ENCODE peak calls at places on chromosomes 2 and 18, in six cellular contexts. One of them, this sample, is unnamed.

GRCh38 chr2:217988014-217988839 is 14.6 kb downstream of the TNS1 start:
- DNase-seq in sigmoid colon: peak; percentile 93
- DNase-seq in tibial nerve: peak; percentile 89
- DNase-seq in transverse colon: peak; percentile 86
- DNase-seq in K562: peak; percentile 62
- DNase-seq in GM12878: no peak
- DNase-seq in this sample: peak; percentile 93

GRCh38 chr2:85852979-85853498 is 35.8 kb downstream of the ST3GAL5 start:
- DNase-seq in GM12878: peak; percentile 88
- DNase-seq in sigmoid colon: no peak
- DNase-seq in K562: no peak
- DNase-seq in transverse colon: peak; percentile 55
- DNase-seq in tibial nerve: no peak
- DNase-seq in this sample: no peak

GRCh38 chr2:109336296-109336695 is 207.3 kb downstream of the SH3RF3 start:
- DNase-seq in tibial nerve: no peak
- DNase-seq in sigmoid colon: no peak
- DNase-seq in GM12878: no peak
- DNase-seq in K562: no peak
- DNase-seq in transverse colon: no peak
- DNase-seq in this sample: no peak

GRCh38 chr18:41967680-41968079 is 12.6 kb downstream of the PIK3C3 start:
- DNase-seq in GM12878: no peak
- DNase-seq in sigmoid colon: no peak
- DNase-seq in K562: no peak
- DNase-seq in transverse colon: no peak
- DNase-seq in tibial nerve: no peak
- DNase-seq in this sample: no peak

GRCh38 chr2:97735161-97735561 is 21.8 kb downstream of the ZAP70 start:
- DNase-seq in sigmoid colon: no peak
- DNase-seq in GM12878: no peak
- DNase-seq in transverse colon: no peak
- DNase-seq in tibial nerve: no peak
- DNase-seq in K562: no peak
- DNase-seq in this sample: peak; percentile 77

GRCh38 chr2:48120759-48121242 is 214.5 kb upstream of the FBXO11 start:
- DNase-seq in K562: peak; percentile 67
- DNase-seq in sigmoid colon: no peak
- DNase-seq in GM12878: no peak
- DNase-seq in transverse colon: no peak
- DNase-seq in tibial nerve: no peak
- DNase-seq in this sample: no peak

GRCh38 chr2:171923206-171923605 is 945 bp downstream of the HAT1 start:
- DNase-seq in K562: peak; percentile 73
- DNase-seq in tibial nerve: no peak
- DNase-seq in GM12878: no peak
- DNase-seq in sigmoid colon: no peak
- DNase-seq in transverse colon: no peak
- DNase-seq in this sample: no peak

GRCh38 chr2:151844217-151844896 is 16.1 kb upstream of the ARL5A start:
- DNase-seq in K562: no peak
- DNase-seq in transverse colon: no peak
- DNase-seq in tibial nerve: no peak
- DNase-seq in sigmoid colon: no peak
- DNase-seq in GM12878: no peak
- DNase-seq in this sample: no peak

GRCh38 chr18:48689548-48689947 is 150.7 kb downstream of the CTIF start:
- DNase-seq in transverse colon: no peak
- DNase-seq in sigmoid colon: no peak
- DNase-seq in tibial nerve: no peak
- DNase-seq in GM12878: no peak
- DNase-seq in K562: no peak
- DNase-seq in this sample: no peak

GRCh38 chr2:3377279-3377611 is 373 bp downstream of the EIPR1 start:
- DNase-seq in tibial nerve: no peak
- DNase-seq in transverse colon: no peak
- DNase-seq in K562: peak; percentile 69
- DNase-seq in sigmoid colon: no peak
- DNase-seq in GM12878: peak; percentile 19
- DNase-seq in this sample: no peak

GRCh38 chr2:23925702-23926288 is 1.1 kb downstream of the ATAD2B start:
- DNase-seq in tibial nerve: peak; percentile 41
- DNase-seq in transverse colon: peak; percentile 73
- DNase-seq in K562: peak; percentile 71
- DNase-seq in GM12878: peak; percentile 87
- DNase-seq in sigmoid colon: peak; percentile 82
- DNase-seq in this sample: peak; percentile 70

GRCh38 chr18:58552057-58552461 is 76.8 kb downstream of the ALPK2 start:
- DNase-seq in transverse colon: no peak
- DNase-seq in GM12878: peak; percentile 82
- DNase-seq in K562: no peak
- DNase-seq in sigmoid colon: no peak
- DNase-seq in tibial nerve: no peak
- DNase-seq in this sample: no peak

GRCh38 chr2:201402651-201403573 is 45.8 kb upstream of the FLACC1 start:
- DNase-seq in tibial nerve: no peak
- DNase-seq in transverse colon: no peak
- DNase-seq in K562: no peak
- DNase-seq in sigmoid colon: no peak
- DNase-seq in GM12878: no peak
- DNase-seq in this sample: no peak

GRCh38 chr2:190270298-190270697 is 49.3 kb downstream of the HIBCH start:
- DNase-seq in K562: no peak
- DNase-seq in GM12878: no peak
- DNase-seq in sigmoid colon: no peak
- DNase-seq in transverse colon: no peak
- DNase-seq in tibial nerve: no peak
- DNase-seq in this sample: no peak

GRCh38 chr2:168685619-168686453 is 116.6 kb upstream of the NOSTRIN start:
- DNase-seq in transverse colon: no peak
- DNase-seq in GM12878: no peak
- DNase-seq in tibial nerve: no peak
- DNase-seq in sigmoid colon: no peak
- DNase-seq in K562: peak; percentile 89
- DNase-seq in this sample: no peak

GRCh38 chr2:20434588-20435294 is 12.1 kb upstream of the RHOB start:
- DNase-seq in sigmoid colon: peak; percentile 24
- DNase-seq in tibial nerve: peak; percentile 1
- DNase-seq in GM12878: no peak
- DNase-seq in K562: no peak
- DNase-seq in transverse colon: peak; percentile 6
- DNase-seq in this sample: peak; percentile 34

GRCh38 chr18:2547477-2548087 is 23.7 kb downstream of the METTL4 start:
- DNase-seq in sigmoid colon: no peak
- DNase-seq in transverse colon: no peak
- DNase-seq in GM12878: peak; percentile 5
- DNase-seq in tibial nerve: no peak
- DNase-seq in K562: peak; percentile 69
- DNase-seq in this sample: no peak
- TF ChIP-seq CTCF in sigmoid colon: no peak
- TF ChIP-seq CTCF in transverse colon: peak; percentile 58
- TF ChIP-seq CTCF in GM12878: peak; percentile 25
- TF ChIP-seq CTCF in tibial nerve: peak; percentile 38
- TF ChIP-seq CTCF in K562: peak; percentile 53
- TF ChIP-seq CTCF in this sample: no peak

DNA sequence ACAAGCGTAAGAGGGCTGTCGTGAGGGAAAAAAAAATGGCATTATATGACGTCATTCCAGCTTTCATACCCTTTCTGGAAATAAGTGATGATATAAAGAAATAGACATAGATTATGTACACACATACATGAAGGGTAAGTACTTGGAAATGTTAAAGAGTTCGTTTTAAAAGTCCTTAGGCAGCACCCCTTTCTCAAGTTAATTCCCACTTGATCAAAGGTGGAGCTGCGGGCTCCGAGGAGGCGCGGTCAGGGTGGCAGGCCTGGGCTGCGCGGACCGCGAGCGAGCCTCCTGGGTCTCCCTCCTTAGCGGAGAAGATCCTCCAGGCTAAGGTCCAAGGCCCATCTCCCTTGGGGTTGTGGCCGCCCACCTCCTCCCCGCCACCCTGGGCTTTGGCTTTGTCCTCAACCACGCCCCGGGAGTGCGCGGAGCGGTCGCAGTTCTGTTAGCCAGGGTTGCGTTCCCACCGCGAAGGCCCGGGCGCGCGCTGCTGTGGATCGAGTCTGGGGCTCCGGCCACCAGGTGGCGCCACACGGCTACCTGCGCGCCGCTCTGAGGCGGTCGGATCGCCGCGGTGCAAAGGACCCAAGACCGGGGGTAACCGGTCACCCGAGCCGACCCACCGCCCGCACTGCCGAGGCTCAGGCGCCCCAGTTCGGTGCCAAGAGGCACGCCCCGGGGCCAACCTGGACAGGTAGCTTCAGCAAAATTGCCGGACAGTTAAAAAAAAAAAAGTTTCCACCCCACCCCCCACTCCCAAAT is 66.8 kb downstream of the HNRNPLL start:
- DNase-seq in K562: peak; percentile 84
- DNase-seq in tibial nerve: peak; percentile 74
- DNase-seq in GM12878: no peak
- DNase-seq in sigmoid colon: peak; percentile 93
- DNase-seq in transverse colon: peak; percentile 86
- DNase-seq in this sample: peak; percentile 83
- TF ChIP-seq EP300 in K562: no peak
- TF ChIP-seq EP300 in tibial nerve: peak; percentile 55
- TF ChIP-seq EP300 in GM12878: no peak
- TF ChIP-seq EP300 in sigmoid colon: no peak
- TF ChIP-seq EP300 in transverse colon: no peak
- TF ChIP-seq EP300 in this sample: no peak

GRCh38 chr2:212540356-212540755 is 1.8 kb upstream of the ERBB4 start:
- DNase-seq in tibial nerve: no peak
- DNase-seq in GM12878: no peak
- DNase-seq in transverse colon: no peak
- DNase-seq in sigmoid colon: no peak
- DNase-seq in K562: no peak
- DNase-seq in this sample: no peak
- H3K27me3 ChIP-seq in tibial nerve: peaks cover 18% of the 10 kb centered on the region
- H3K27me3 ChIP-seq in GM12878: peaks cover 17% of the 10 kb centered on the region
- H3K27me3 ChIP-seq in transverse colon: peaks cover 55% of the 10 kb centered on the region
- H3K27me3 ChIP-seq in sigmoid colon: peaks cover 6% of the 10 kb centered on the region
- H3K27me3 ChIP-seq in K562: no peaks in the 10 kb centered on the region
- H3K27me3 ChIP-seq in this sample: peaks cover 37% of the 10 kb centered on the region

DNA sequence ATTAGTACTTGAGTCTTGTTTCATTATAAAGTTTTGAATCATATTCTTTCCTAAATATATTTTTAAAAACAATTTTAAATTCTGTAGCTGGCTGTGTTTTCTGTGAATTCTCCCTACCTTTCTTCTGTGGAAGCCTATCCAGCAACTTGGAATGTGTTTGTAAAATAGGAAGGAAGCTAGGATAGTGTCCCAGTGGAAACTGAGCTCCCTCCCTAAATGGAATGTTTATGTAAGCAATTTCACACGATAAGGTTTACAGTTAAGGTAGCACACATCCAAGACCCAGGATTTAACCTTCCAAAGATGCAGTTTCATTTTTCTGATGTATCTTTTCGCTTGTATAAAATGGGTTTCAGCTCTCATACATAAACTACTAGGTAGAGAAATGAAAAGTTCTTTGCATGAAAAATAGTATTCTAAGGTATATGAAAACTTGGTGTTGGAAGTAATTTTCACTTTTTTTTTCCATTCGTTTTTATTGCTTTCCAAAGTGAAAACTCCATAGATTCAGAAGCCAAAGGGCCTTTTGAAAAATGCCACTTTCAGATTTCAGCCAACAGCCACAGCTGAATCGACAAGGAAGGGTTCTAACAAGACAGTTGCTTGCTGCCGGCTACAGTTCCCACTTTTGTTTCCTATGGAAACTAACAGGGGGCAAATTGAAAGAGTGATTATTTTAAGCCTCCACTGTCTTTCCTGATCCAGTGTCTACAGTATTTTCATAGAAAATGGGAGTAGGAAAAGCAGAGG is 405.1 kb upstream of the POU3F3 start:
- DNase-seq in transverse colon: no peak
- DNase-seq in K562: no peak
- DNase-seq in tibial nerve: no peak
- DNase-seq in GM12878: no peak
- DNase-seq in sigmoid colon: no peak
- DNase-seq in this sample: no peak
- TF ChIP-seq CTCF in transverse colon: no peak
- TF ChIP-seq CTCF in K562: no peak
- TF ChIP-seq CTCF in tibial nerve: no peak
- TF ChIP-seq CTCF in GM12878: no peak
- TF ChIP-seq CTCF in sigmoid colon: no peak
- TF ChIP-seq CTCF in this sample: no peak

DNA sequence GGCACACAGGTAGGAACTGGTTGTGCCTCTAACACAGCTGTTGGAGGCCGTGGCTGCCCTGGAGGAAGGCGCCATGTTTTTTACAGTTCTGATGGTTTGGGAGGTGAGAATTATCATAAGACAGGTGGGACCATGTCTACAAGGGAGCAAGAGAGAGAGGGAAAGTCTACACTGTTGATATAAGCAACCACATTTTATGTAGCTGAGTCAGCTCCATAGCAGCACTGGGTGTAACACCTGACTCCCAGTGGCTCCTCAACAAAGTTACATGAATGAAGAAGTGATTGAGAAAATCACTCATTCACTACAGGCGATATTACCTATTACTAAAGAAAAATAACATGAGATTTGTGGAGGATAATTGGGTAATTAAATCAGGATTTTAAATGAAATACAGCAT is 41.3 kb upstream of the ACAA2 start:
- DNase-seq in K562: no peak
- DNase-seq in tibial nerve: no peak
- DNase-seq in GM12878: no peak
- DNase-seq in transverse colon: no peak
- DNase-seq in sigmoid colon: no peak
- DNase-seq in this sample: no peak
- TF ChIP-seq EP300 in K562: no peak
- TF ChIP-seq EP300 in tibial nerve: no peak
- TF ChIP-seq EP300 in GM12878: no peak
- TF ChIP-seq EP300 in transverse colon: no peak
- TF ChIP-seq EP300 in sigmoid colon: no peak
- TF ChIP-seq EP300 in this sample: no peak

This sample was measured in suprapubic skin.